ENCODE peak calls at places on chromosomes 5 and 9, in seven cellular contexts. H is pancreas, C is kidney, P is SK-N-SH, Y is ovary, F is body of pancreas, Q is fibroblast of lung. A is an unnamed sample.
A peak's percentile ranks its signal among the peaks of the same experiment; 100 is the strongest.

GRCh38 chr9:127404631-127405030 is 7.7 kb downstream of the SLC2A8 start:
- DNase-seq in H (no peak), C (no peak), P (no peak), Y (no peak), F (no peak), Q (no peak), A (no peak)

GRCh38 chr5:72255237-72255636 is 64.8 kb downstream of the MRPS27 start:
- DNase-seq in H (no peak), C (no peak), P (no peak), Y (no peak), F (no peak), Q (no peak), A (no peak)

GRCh38 chr5:146588331-146588730 is 72.3 kb upstream of the GPR151 start:
- DNase-seq in H (no peak), C (no peak), P (no peak), Y (no peak), F (no peak), Q (no peak), A (no peak)

GRCh38 chr9:3906437-3907213 is 380.8 kb upstream of the RFX3 start:
- DNase-seq in H (no peak), C (no peak), P (peak; percentile 6), Y (no peak), F (no peak), Q (peak; percentile 77), A (no peak)

GRCh38 chr9:4507306-4507705 is 17.0 kb downstream of the SLC1A1 start:
- DNase-seq in H (no peak), C (no peak), P (no peak), Y (no peak), F (no peak), Q (no peak), A (no peak)

GRCh38 chr5:45417285-45417996 is 278.7 kb downstream of the HCN1 start:
- DNase-seq in H (no peak), C (no peak), P (no peak), Y (no peak), F (no peak), Q (no peak), A (no peak)

GRCh38 chr5:138352071-138352721 is at the start of gene KDM3B:
- DNase-seq in H (peak; percentile 90), C (peak; percentile 93), P (peak; percentile 99), Y (peak; percentile 73), F (peak; percentile 81), Q (peak; percentile 84), A (peak; percentile 94)

GRCh38 chr9:79902937-79903600 is 331.3 kb downstream of the TLE4 start:
- DNase-seq in H (no peak), C (no peak), P (no peak), Y (no peak), F (no peak), Q (no peak), A (no peak)

GRCh38 chr5:136435951-136436544 is 70.7 kb upstream of the TRPC7 start:
- DNase-seq in H (no peak), C (no peak), P (no peak), Y (no peak), F (no peak), Q (no peak), A (no peak)

GRCh38 chr9:36772449-36773370 is 200.0 kb downstream of the MELK start:
- DNase-seq in H (no peak), C (no peak), P (no peak), Y (no peak), F (no peak), Q (peak; percentile 23), A (no peak)

GRCh38 chr5:28344803-28345433 is 1306.5 kb upstream of the CDH9 start:
- DNase-seq in H (no peak), C (no peak), P (peak; percentile 5), Y (no peak), F (no peak), Q (no peak), A (no peak)

GRCh38 chr9:17191095-17191494 is 56.3 kb downstream of the CNTLN start:
- DNase-seq in H (no peak), C (no peak), P (no peak), Y (no peak), F (no peak), Q (no peak), A (no peak)

GRCh38 chr9:88075966-88076285 is 62.3 kb downstream of the SPATA31C2 start:
- DNase-seq in H (no peak), C (no peak), P (no peak), Y (no peak), F (no peak), Q (no peak), A (no peak)

GRCh38 chr9:130295945-130296782 is 30.6 kb downstream of the HMCN2 start:
- DNase-seq in H (no peak), C (peak; percentile 41), P (no peak), Y (no peak), F (no peak), Q (no peak), A (no peak)

GRCh38 chr5:95963650-95964410 is 2.2 kb upstream of the ELL2 start:
- DNase-seq in H (no peak), C (no peak), P (no peak), Y (no peak), F (no peak), Q (no peak), A (no peak)

GRCh38 chr9:27369591-27369990 is 72.6 kb upstream of the EQTN start:
- DNase-seq in H (no peak), C (no peak), P (no peak), Y (no peak), F (no peak), Q (no peak), A (no peak)

GRCh38 chr9:7174884-7175283 is 417.1 kb downstream of the KDM4C start:
- DNase-seq in H (no peak), C (no peak), P (peak; percentile 13), Y (no peak), F (no peak), Q (no peak), A (no peak)

GRCh38 chr9:98086461-98086860 is 29.9 kb downstream of the NANS start:
- DNase-seq in H (no peak), C (no peak), P (no peak), Y (no peak), F (no peak), Q (no peak), A (no peak)

GRCh38 chr5:123157797-123158528 is 68.9 kb downstream of the PRDM6 start:
- DNase-seq in H (no peak), C (no peak), P (no peak), Y (peak; percentile 36), F (no peak), Q (peak; percentile 98), A (no peak)

GRCh38 chr5:137220523-137220927 is 278.6 kb downstream of the SPOCK1 start:
- DNase-seq in H (no peak), C (no peak), P (peak; percentile 42), Y (no peak), F (peak; percentile 66), Q (peak; percentile 37), A (no peak)

GRCh38 chr5:140794594-140795258 is at the start of gene PCDHA2:
- DNase-seq in H (no peak), C (no peak), P (no peak), Y (no peak), F (no peak), Q (peak; percentile 5), A (peak; percentile 47)

GRCh38 chr5:163362806-163363788 is 74.3 kb upstream of the CCNG1 start:
- DNase-seq in H (no peak), C (no peak), P (peak; percentile 55), Y (no peak), F (no peak), Q (no peak), A (no peak)

GRCh38 chr5:73282923-73283322 is 109.9 kb downstream of the TMEM174 start:
- DNase-seq in H (no peak), C (no peak), P (no peak), Y (no peak), F (peak; percentile 66), Q (no peak), A (no peak)

GRCh38 chr9:32584784-32585183 is 11.8 kb upstream of the NDUFB6 start:
- DNase-seq in H (no peak), C (no peak), P (no peak), Y (no peak), F (no peak), Q (no peak), A (no peak)

GRCh38 chr5:91487420-91487819 is 104.3 kb upstream of the ARRDC3 start:
- DNase-seq in H (no peak), C (no peak), P (no peak), Y (no peak), F (no peak), Q (no peak), A (no peak)

GRCh38 chr5:106957336-106957735 is 713.4 kb downstream of the EFNA5 start:
- DNase-seq in H (no peak), C (no peak), P (no peak), Y (no peak), F (no peak), Q (no peak), A (no peak)

GRCh38 chr9:19701991-19702390 is 86.8 kb downstream of the SLC24A2 start:
- DNase-seq in H (no peak), C (no peak), P (no peak), Y (no peak), F (no peak), Q (no peak), A (no peak)

GRCh38 chr9:19698960-19699359 is 89.9 kb downstream of the SLC24A2 start:
- DNase-seq in H (no peak), C (no peak), P (no peak), Y (no peak), F (no peak), Q (no peak), A (no peak)

GRCh38 chr9:19703702-19704101 is 85.1 kb downstream of the SLC24A2 start:
- DNase-seq in H (no peak), C (no peak), P (no peak), Y (no peak), F (no peak), Q (no peak), A (no peak)

GRCh38 chr9:19699757-19700156 is 89.1 kb downstream of the SLC24A2 start:
- DNase-seq in H (no peak), C (no peak), P (no peak), Y (no peak), F (no peak), Q (no peak), A (no peak)

GRCh38 chr9:19701274-19701673 is 87.6 kb downstream of the SLC24A2 start:
- DNase-seq in H (no peak), C (no peak), P (no peak), Y (no peak), F (no peak), Q (no peak), A (no peak)
- H3K4me1 ChIP-seq in H (no peaks in the 10 kb centered on the region), C (no peaks in the 10 kb centered on the region), P (no peaks in the 10 kb centered on the region), Y (no peaks in the 10 kb centered on the region), F (no peaks in the 10 kb centered on the region), Q (no peaks in the 10 kb centered on the region), A (no peaks in the 10 kb centered on the region)

GRCh38 chr5:116557669-116558271 is 16.9 kb downstream of the SEMA6A start:
- DNase-seq in H (no peak), C (no peak), P (peak; percentile 38), Y (no peak), F (peak; percentile 17), Q (peak; percentile 40), A (no peak)
- TF ChIP-seq CTCF in H (no peak), C (peak; percentile 37), P (peak; percentile 66), Y (peak; percentile 18), F (peak; percentile 57), Q (peak; percentile 75), A (peak; percentile 57)

GRCh38 chr9:119853126-119853525 is 483.9 kb upstream of the BRINP1 start:
- DNase-seq in H (no peak), C (no peak), P (no peak), Y (no peak), F (no peak), Q (no peak), A (no peak)
- H3K27ac ChIP-seq in H (no peak overlapping the region), C (no peak overlapping the region), P (no peak overlapping the region), Y (no peak overlapping the region), F (no peak overlapping the region), Q (no peak overlapping the region), A (no peak overlapping the region)

GRCh38 chr9:136543830-136544548 is 1.9 kb downstream of the NOTCH1 start:
- DNase-seq in H (peak; percentile 73), C (no peak), P (no peak), Y (no peak), F (peak; percentile 79), Q (no peak), A (peak; percentile 65)
- H3K4me1 ChIP-seq in H (peaks cover 39% of the 10 kb centered on the region), C (peaks cover 25% of the 10 kb centered on the region), P (peaks cover 16% of the 10 kb centered on the region), Y (peaks cover 15% of the 10 kb centered on the region), F (peaks cover 77% of the 10 kb centered on the region), Q (peaks cover 17% of the 10 kb centered on the region), A (peaks cover 34% of the 10 kb centered on the region)